ENCODE peak calls at places on chromosomes 7 and 10, in six cellular contexts. One of them, this sample, is unnamed.

GRCh38 chr7:151987748-151988529 is 31.7 kb downstream of the GALNTL5 start:
- DNase-seq in ELR: peak; percentile 22
- DNase-seq in WERI-Rb-1: no peak
- DNase-seq in CD8-positive, alpha-beta T cell: no peak
- DNase-seq in EL: peak; percentile 45
- DNase-seq in WTC11: peak; percentile 26
- DNase-seq in this sample: peak; percentile 47

GRCh38 chr10:14971867-14972448 is 12.8 kb downstream of the MEIG1 start:
- DNase-seq in ELR: peak; percentile 42
- DNase-seq in WERI-Rb-1: peak; percentile 33
- DNase-seq in CD8-positive, alpha-beta T cell: peak; percentile 21
- DNase-seq in WTC11: peak; percentile 61
- DNase-seq in EL: peak; percentile 22
- DNase-seq in this sample: no peak

GRCh38 chr10:79331709-79332108 is 15.6 kb upstream of the PPIF start:
- DNase-seq in ELR: peak; percentile 100
- DNase-seq in EL: peak; percentile 98
- DNase-seq in WERI-Rb-1: no peak
- DNase-seq in CD8-positive, alpha-beta T cell: peak; percentile 34
- DNase-seq in WTC11: no peak
- DNase-seq in this sample: peak; percentile 93

GRCh38 chr7:150324366-150324961 is 1.1 kb upstream of the ACTR3C start:
- DNase-seq in WTC11: no peak
- DNase-seq in EL: no peak
- DNase-seq in WERI-Rb-1: no peak
- DNase-seq in CD8-positive, alpha-beta T cell: no peak
- DNase-seq in ELR: no peak
- DNase-seq in this sample: no peak

GRCh38 chr10:44723654-44724053 is 187.5 kb upstream of the TMEM72 start:
- DNase-seq in CD8-positive, alpha-beta T cell: no peak
- DNase-seq in EL: peak; percentile 94
- DNase-seq in WERI-Rb-1: no peak
- DNase-seq in WTC11: no peak
- DNase-seq in ELR: peak; percentile 93
- DNase-seq in this sample: peak; percentile 77

GRCh38 chr7:142906643-142907042 is 21.1 kb upstream of the TRPV6 start:
- DNase-seq in EL: no peak
- DNase-seq in WERI-Rb-1: no peak
- DNase-seq in WTC11: no peak
- DNase-seq in ELR: no peak
- DNase-seq in CD8-positive, alpha-beta T cell: no peak
- DNase-seq in this sample: no peak

GRCh38 chr7:131302876-131303707 is 24.6 kb upstream of the MKLN1 start:
- DNase-seq in CD8-positive, alpha-beta T cell: peak; percentile 19
- DNase-seq in EL: no peak
- DNase-seq in WERI-Rb-1: peak; percentile 33
- DNase-seq in ELR: peak; percentile 51
- DNase-seq in WTC11: peak; percentile 48
- DNase-seq in this sample: no peak

GRCh38 chr10:120600871-120601644 is 144.0 kb downstream of the PLPP4 start:
- DNase-seq in ELR: peak; percentile 33
- DNase-seq in WTC11: peak; percentile 67
- DNase-seq in WERI-Rb-1: peak; percentile 66
- DNase-seq in CD8-positive, alpha-beta T cell: no peak
- DNase-seq in EL: peak; percentile 20
- DNase-seq in this sample: no peak

GRCh38 chr10:124181656-124182055 is 88.3 kb upstream of the CHST15 start:
- DNase-seq in EL: no peak
- DNase-seq in WTC11: no peak
- DNase-seq in ELR: no peak
- DNase-seq in WERI-Rb-1: no peak
- DNase-seq in CD8-positive, alpha-beta T cell: no peak
- DNase-seq in this sample: no peak

GRCh38 chr10:71963351-71963755 is 842 bp upstream of the CHST3 start:
- DNase-seq in CD8-positive, alpha-beta T cell: no peak
- DNase-seq in WTC11: no peak
- DNase-seq in ELR: no peak
- DNase-seq in WERI-Rb-1: no peak
- DNase-seq in EL: no peak
- DNase-seq in this sample: no peak

GRCh38 chr7:66697451-66698438 is 42.8 kb upstream of the RABGEF1 start:
- DNase-seq in WTC11: no peak
- DNase-seq in WERI-Rb-1: peak; percentile 81
- DNase-seq in CD8-positive, alpha-beta T cell: no peak
- DNase-seq in ELR: peak; percentile 50
- DNase-seq in EL: peak; percentile 76
- DNase-seq in this sample: peak; percentile 14

GRCh38 chr7:35537067-35538023 is 157.6 kb downstream of the HERPUD2 start:
- DNase-seq in ELR: peak; percentile 78
- DNase-seq in CD8-positive, alpha-beta T cell: peak; percentile 76
- DNase-seq in WTC11: peak; percentile 84
- DNase-seq in WERI-Rb-1: peak; percentile 77
- DNase-seq in EL: peak; percentile 71
- DNase-seq in this sample: peak; percentile 62

GRCh38 chr7:11858668-11859302 is 26.8 kb upstream of the THSD7A start:
- DNase-seq in EL: no peak
- DNase-seq in WERI-Rb-1: no peak
- DNase-seq in WTC11: no peak
- DNase-seq in CD8-positive, alpha-beta T cell: no peak
- DNase-seq in ELR: no peak
- DNase-seq in this sample: no peak

GRCh38 chr10:30386801-30387588 is 37.9 kb upstream of the MTPAP start:
- DNase-seq in CD8-positive, alpha-beta T cell: no peak
- DNase-seq in ELR: peak; percentile 50
- DNase-seq in WTC11: no peak
- DNase-seq in WERI-Rb-1: no peak
- DNase-seq in EL: peak; percentile 14
- DNase-seq in this sample: no peak

GRCh38 chr10:11295492-11295891 is 277.8 kb downstream of the CELF2 start:
- DNase-seq in WERI-Rb-1: no peak
- DNase-seq in EL: no peak
- DNase-seq in ELR: no peak
- DNase-seq in CD8-positive, alpha-beta T cell: no peak
- DNase-seq in WTC11: no peak
- DNase-seq in this sample: no peak

GRCh38 chr7:102044984-102045673 is 227.7 kb downstream of the CUX1 start:
- DNase-seq in CD8-positive, alpha-beta T cell: no peak
- DNase-seq in WERI-Rb-1: no peak
- DNase-seq in WTC11: no peak
- DNase-seq in ELR: peak; percentile 77
- DNase-seq in EL: peak; percentile 89
- DNase-seq in this sample: peak; percentile 67

GRCh38 chr7:44258423-44258760 is 57.6 kb downstream of the YKT6 start:
- DNase-seq in WTC11: no peak
- DNase-seq in WERI-Rb-1: no peak
- DNase-seq in ELR: no peak
- DNase-seq in EL: no peak
- DNase-seq in CD8-positive, alpha-beta T cell: no peak
- DNase-seq in this sample: no peak

GRCh38 chr10:103618575-103619423 is 125.3 kb downstream of the NEURL1 start:
- DNase-seq in EL: no peak
- DNase-seq in WERI-Rb-1: peak; percentile 79
- DNase-seq in ELR: no peak
- DNase-seq in CD8-positive, alpha-beta T cell: no peak
- DNase-seq in WTC11: no peak
- DNase-seq in this sample: no peak

GRCh38 chr7:23220690-23221305 is 25.8 kb upstream of the GPNMB start:
- DNase-seq in EL: no peak
- DNase-seq in CD8-positive, alpha-beta T cell: no peak
- DNase-seq in WTC11: no peak
- DNase-seq in ELR: no peak
- DNase-seq in WERI-Rb-1: no peak
- DNase-seq in this sample: no peak

GRCh38 chr7:7219216-7219615 is 36.9 kb downstream of the C1GALT1 start:
- DNase-seq in WTC11: no peak
- DNase-seq in EL: peak; percentile 12
- DNase-seq in WERI-Rb-1: no peak
- DNase-seq in ELR: peak; percentile 22
- DNase-seq in CD8-positive, alpha-beta T cell: no peak
- DNase-seq in this sample: no peak

GRCh38 chr10:95181731-95182130 is 12.3 kb upstream of the ACSM6 start:
- DNase-seq in WTC11: no peak
- DNase-seq in ELR: peak; percentile 53
- DNase-seq in WERI-Rb-1: no peak
- DNase-seq in EL: peak; percentile 6
- DNase-seq in CD8-positive, alpha-beta T cell: no peak
- DNase-seq in this sample: no peak

GRCh38 chr7:78377532-78377931 is 579.0 kb downstream of the PHTF2 start:
- DNase-seq in WTC11: no peak
- DNase-seq in EL: no peak
- DNase-seq in ELR: no peak
- DNase-seq in CD8-positive, alpha-beta T cell: no peak
- DNase-seq in WERI-Rb-1: no peak
- DNase-seq in this sample: no peak

GRCh38 chr7:50637725-50638643 is 72.8 kb upstream of the DDC start:
- DNase-seq in WTC11: no peak
- DNase-seq in WERI-Rb-1: no peak
- DNase-seq in CD8-positive, alpha-beta T cell: no peak
- DNase-seq in EL: no peak
- DNase-seq in ELR: no peak
- DNase-seq in this sample: no peak

GRCh38 chr7:143898810-143899209 is 3.2 kb downstream of the TCAF1 start:
- DNase-seq in ELR: no peak
- DNase-seq in CD8-positive, alpha-beta T cell: no peak
- DNase-seq in EL: no peak
- DNase-seq in WERI-Rb-1: no peak
- DNase-seq in WTC11: no peak
- DNase-seq in this sample: no peak

GRCh38 chr10:125145636-125146035 is 14.7 kb downstream of the CTBP2 start:
- DNase-seq in EL: no peak
- DNase-seq in WERI-Rb-1: no peak
- DNase-seq in WTC11: no peak
- DNase-seq in CD8-positive, alpha-beta T cell: no peak
- DNase-seq in ELR: no peak
- DNase-seq in this sample: no peak

GRCh38 chr10:127978481-127978880 is 71.6 kb downstream of the PTPRE start:
- DNase-seq in CD8-positive, alpha-beta T cell: no peak
- DNase-seq in ELR: no peak
- DNase-seq in EL: no peak
- DNase-seq in WTC11: no peak
- DNase-seq in WERI-Rb-1: no peak
- DNase-seq in this sample: no peak